ENCODE peak calls at places on chromosome 5, in five cellular contexts. One of them, this sample, is unnamed.

GRCh38 chr5:91206734-91207133 is 176.4 kb downstream of the ARRDC3 start:
- DNase-seq in MCF 10A: peak
- DNase-seq in pancreas: no peak
- DNase-seq in fibroblast of the aortic adventitia: peak
- DNase-seq in BJ: no peak
- DNase-seq in this sample: peak

GRCh38 chr5:73370620-73371583 is 77.7 kb downstream of the FOXD1 start:
- DNase-seq in MCF 10A: peak
- DNase-seq in pancreas: no peak
- DNase-seq in fibroblast of the aortic adventitia: peak
- DNase-seq in BJ: peak
- DNase-seq in this sample: peak

GRCh38 chr5:74386571-74387334 is 253.8 kb downstream of the ENC1 start:
- DNase-seq in MCF 10A: no peak
- DNase-seq in pancreas: no peak
- DNase-seq in fibroblast of the aortic adventitia: peak
- DNase-seq in BJ: no peak
- DNase-seq in this sample: peak

GRCh38 chr5:115703514-115703913 is 77.7 kb upstream of the TMED7 start:
- DNase-seq in MCF 10A: no peak
- DNase-seq in pancreas: no peak
- DNase-seq in fibroblast of the aortic adventitia: no peak
- DNase-seq in BJ: no peak
- DNase-seq in this sample: no peak

GRCh38 chr5:59571077-59571476 is 322.4 kb downstream of the PDE4D start:
- DNase-seq in MCF 10A: no peak
- DNase-seq in pancreas: no peak
- DNase-seq in fibroblast of the aortic adventitia: no peak
- DNase-seq in BJ: no peak
- DNase-seq in this sample: no peak

GRCh38 chr5:37787742-37788141 is 52.1 kb downstream of the GDNF start:
- DNase-seq in MCF 10A: no peak
- DNase-seq in pancreas: no peak
- DNase-seq in fibroblast of the aortic adventitia: no peak
- DNase-seq in BJ: no peak
- DNase-seq in this sample: no peak

GRCh38 chr5:54323462-54323861 is 13.1 kb upstream of the ARL15 start:
- DNase-seq in MCF 10A: no peak
- DNase-seq in pancreas: no peak
- DNase-seq in fibroblast of the aortic adventitia: no peak
- DNase-seq in BJ: no peak
- DNase-seq in this sample: no peak

GRCh38 chr5:76610196-76610595 is 13.0 kb downstream of the F2RL2 start:
- DNase-seq in MCF 10A: no peak
- DNase-seq in pancreas: no peak
- DNase-seq in fibroblast of the aortic adventitia: no peak
- DNase-seq in BJ: no peak
- DNase-seq in this sample: no peak

DNA sequence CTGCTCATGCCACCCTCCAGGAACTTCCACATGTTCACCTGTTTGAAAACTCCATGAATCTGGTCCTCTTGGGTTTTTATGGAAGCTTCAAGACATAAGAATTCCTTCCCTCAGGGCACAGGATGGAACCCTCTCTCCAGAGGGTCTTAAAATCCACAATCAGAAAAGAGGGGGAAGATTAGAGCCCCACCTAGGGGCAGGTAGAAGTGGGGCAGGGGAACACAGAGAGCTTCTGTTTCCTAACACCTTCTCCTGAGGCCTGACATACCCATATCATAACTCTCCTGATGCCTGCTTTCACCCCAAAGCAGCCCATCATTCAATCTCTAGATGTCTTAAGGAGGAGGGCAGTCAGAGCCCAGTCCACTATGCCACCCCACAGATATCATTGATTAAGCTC is 1087.7 kb upstream of the ARRDC3 start:
- DNase-seq in MCF 10A: no peak
- DNase-seq in pancreas: no peak
- DNase-seq in fibroblast of the aortic adventitia: no peak
- DNase-seq in BJ: no peak
- DNase-seq in this sample: no peak
- TF ChIP-seq CTCF in MCF 10A: no peak
- TF ChIP-seq CTCF in pancreas: no peak
- TF ChIP-seq CTCF in fibroblast of the aortic adventitia: no peak
- TF ChIP-seq CTCF in BJ: no peak
- TF ChIP-seq CTCF in this sample: no peak

DNA sequence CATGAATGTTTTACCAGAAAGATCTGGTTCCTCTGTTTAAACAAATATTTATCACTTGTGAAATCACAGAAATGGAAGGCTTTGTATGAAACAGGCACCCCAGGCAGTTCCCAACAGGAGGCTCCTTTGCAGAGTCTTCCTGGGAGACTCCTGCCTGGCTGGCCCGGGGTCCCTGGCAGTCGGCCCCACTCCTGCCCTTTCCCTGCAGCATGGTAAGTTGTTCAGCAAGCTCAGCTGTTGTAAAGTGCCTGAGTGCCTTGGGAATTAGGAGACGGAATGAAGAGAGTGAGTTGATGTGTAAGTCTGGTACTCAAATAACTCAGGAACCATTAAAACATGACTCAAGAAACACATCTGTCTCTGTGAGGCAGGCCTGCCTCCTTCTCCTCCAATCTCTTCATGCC is 17.5 kb upstream of the LHFPL2 start:
- DNase-seq in MCF 10A: no peak
- DNase-seq in pancreas: no peak
- DNase-seq in fibroblast of the aortic adventitia: peak
- DNase-seq in BJ: no peak
- DNase-seq in this sample: peak
- TF ChIP-seq CTCF in MCF 10A: no peak
- TF ChIP-seq CTCF in pancreas: no peak
- TF ChIP-seq CTCF in fibroblast of the aortic adventitia: no peak
- TF ChIP-seq CTCF in BJ: no peak
- TF ChIP-seq CTCF in this sample: no peak

GRCh38 chr5:131796793-131797693 is at the start of gene FNIP1:
- DNase-seq in MCF 10A: peak
- DNase-seq in pancreas: peak
- DNase-seq in fibroblast of the aortic adventitia: peak
- DNase-seq in BJ: peak
- DNase-seq in this sample: peak
- TF ChIP-seq CTCF in MCF 10A: no peak
- TF ChIP-seq CTCF in pancreas: no peak
- TF ChIP-seq CTCF in fibroblast of the aortic adventitia: no peak
- TF ChIP-seq CTCF in BJ: no peak
- TF ChIP-seq CTCF in this sample: peak

GRCh38 chr5:31487510-31487909 is 44.4 kb downstream of the DROSHA start:
- DNase-seq in MCF 10A: no peak
- DNase-seq in pancreas: no peak
- DNase-seq in fibroblast of the aortic adventitia: no peak
- DNase-seq in BJ: no peak
- DNase-seq in this sample: no peak
- TF ChIP-seq CTCF in MCF 10A: no peak
- TF ChIP-seq CTCF in pancreas: no peak
- TF ChIP-seq CTCF in fibroblast of the aortic adventitia: no peak
- TF ChIP-seq CTCF in BJ: no peak
- TF ChIP-seq CTCF in this sample: peak

GRCh38 chr5:43039468-43040286 is 442 bp downstream of the ANXA2R start:
- DNase-seq in MCF 10A: no peak
- DNase-seq in pancreas: peak
- DNase-seq in fibroblast of the aortic adventitia: peak
- DNase-seq in BJ: no peak
- DNase-seq in this sample: peak
- TF ChIP-seq CTCF in MCF 10A: no peak
- TF ChIP-seq CTCF in pancreas: no peak
- TF ChIP-seq CTCF in fibroblast of the aortic adventitia: no peak
- TF ChIP-seq CTCF in BJ: peak
- TF ChIP-seq CTCF in this sample: no peak

GRCh38 chr5:72246239-72246580 is 73.8 kb downstream of the MRPS27 start:
- DNase-seq in MCF 10A: no peak
- DNase-seq in pancreas: no peak
- DNase-seq in fibroblast of the aortic adventitia: peak
- DNase-seq in BJ: no peak
- DNase-seq in this sample: peak
- TF ChIP-seq CTCF in MCF 10A: no peak
- TF ChIP-seq CTCF in pancreas: no peak
- TF ChIP-seq CTCF in fibroblast of the aortic adventitia: peak
- TF ChIP-seq CTCF in BJ: peak
- TF ChIP-seq CTCF in this sample: no peak

GRCh38 chr5:78648359-78649219 is at the start of gene LHFPL2:
- DNase-seq in MCF 10A: peak
- DNase-seq in pancreas: peak
- DNase-seq in fibroblast of the aortic adventitia: peak
- DNase-seq in BJ: no peak
- DNase-seq in this sample: peak
- TF ChIP-seq CTCF in MCF 10A: no peak
- TF ChIP-seq CTCF in pancreas: no peak
- TF ChIP-seq CTCF in fibroblast of the aortic adventitia: no peak
- TF ChIP-seq CTCF in BJ: no peak
- TF ChIP-seq CTCF in this sample: peak

GRCh38 chr5:22736443-22736842 is 116.7 kb downstream of the CDH12 start:
- DNase-seq in MCF 10A: no peak
- DNase-seq in pancreas: no peak
- DNase-seq in fibroblast of the aortic adventitia: no peak
- DNase-seq in BJ: no peak
- DNase-seq in this sample: no peak

DNA sequence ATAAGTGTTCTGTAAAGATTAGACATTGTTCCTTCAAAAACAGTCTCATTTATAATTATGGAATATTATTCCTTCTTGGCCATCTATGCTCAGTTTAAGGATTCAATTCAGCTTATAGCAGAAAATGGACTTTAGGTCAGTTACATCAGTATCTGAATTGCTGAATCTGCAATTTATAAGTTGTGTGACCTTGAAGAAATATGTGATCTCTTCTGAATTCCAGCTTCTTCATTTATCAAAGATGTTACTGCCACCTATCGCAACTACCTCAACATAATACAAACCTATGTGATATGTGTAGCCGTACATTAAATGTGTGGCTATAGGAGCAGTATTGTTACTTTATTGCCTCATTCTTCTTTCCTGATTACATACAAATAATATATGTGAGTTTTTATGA is 118.2 kb downstream of the CDH12 start:
- DNase-seq in MCF 10A: no peak
- DNase-seq in pancreas: no peak
- DNase-seq in fibroblast of the aortic adventitia: no peak
- DNase-seq in BJ: no peak
- DNase-seq in this sample: no peak
- TF ChIP-seq CTCF in MCF 10A: no peak
- TF ChIP-seq CTCF in pancreas: no peak
- TF ChIP-seq CTCF in fibroblast of the aortic adventitia: no peak
- TF ChIP-seq CTCF in BJ: no peak
- TF ChIP-seq CTCF in this sample: no peak

GRCh38 chr5:6712136-6712581 is 1.1 kb upstream of the TENT4A start:
- DNase-seq in MCF 10A: peak
- DNase-seq in pancreas: peak
- DNase-seq in fibroblast of the aortic adventitia: peak
- DNase-seq in BJ: no peak
- DNase-seq in this sample: peak
- TF ChIP-seq CTCF in MCF 10A: no peak
- TF ChIP-seq CTCF in pancreas: no peak
- TF ChIP-seq CTCF in fibroblast of the aortic adventitia: no peak
- TF ChIP-seq CTCF in BJ: peak
- TF ChIP-seq CTCF in this sample: peak